ENCODE peak calls at places on chromosomes 5 and 9, in five cellular contexts. One of them, this sample, is unnamed. For H3K4me1, the result is how much of the 10 kb centered on the place peaks cover.

GRCh38 chr5:154145268-154145667 is 45.3 kb upstream of the GALNT10 start:
- DNase-seq in IMR-90: no peak
- DNase-seq in thoracic aorta: no peak
- DNase-seq in ovary: no peak
- DNase-seq in HepG2: no peak
- DNase-seq in this sample: no peak

GRCh38 chr5:122120493-122120892 is 8.9 kb upstream of the ZNF474 start:
- DNase-seq in thoracic aorta: no peak
- DNase-seq in HepG2: no peak
- DNase-seq in ovary: no peak
- DNase-seq in IMR-90: no peak
- DNase-seq in this sample: no peak

GRCh38 chr9:97307091-97307490 is 368 bp upstream of the CCDC180 start:
- DNase-seq in IMR-90: peak
- DNase-seq in thoracic aorta: peak
- DNase-seq in HepG2: no peak
- DNase-seq in ovary: peak
- DNase-seq in this sample: no peak

GRCh38 chr5:80141147-80141671 is 106.1 kb downstream of the THBS4 start:
- DNase-seq in HepG2: no peak
- DNase-seq in ovary: peak
- DNase-seq in IMR-90: peak
- DNase-seq in thoracic aorta: peak
- DNase-seq in this sample: no peak

GRCh38 chr9:110255064-110255416 is 1.3 kb downstream of the TXN start:
- DNase-seq in thoracic aorta: no peak
- DNase-seq in HepG2: no peak
- DNase-seq in ovary: peak
- DNase-seq in IMR-90: no peak
- DNase-seq in this sample: no peak

GRCh38 chr9:72701510-72701909 is 180.1 kb downstream of the TMC1 start:
- DNase-seq in IMR-90: no peak
- DNase-seq in ovary: no peak
- DNase-seq in HepG2: no peak
- DNase-seq in thoracic aorta: no peak
- DNase-seq in this sample: no peak

GRCh38 chr9:136182850-136183422 is 22.0 kb downstream of the LHX3 start:
- DNase-seq in IMR-90: no peak
- DNase-seq in HepG2: no peak
- DNase-seq in ovary: no peak
- DNase-seq in thoracic aorta: no peak
- DNase-seq in this sample: no peak

GRCh38 chr9:33506626-33507370 is 17.3 kb upstream of the ANKRD18B start:
- DNase-seq in thoracic aorta: no peak
- DNase-seq in HepG2: peak
- DNase-seq in ovary: no peak
- DNase-seq in IMR-90: peak
- DNase-seq in this sample: no peak

GRCh38 chr9:136572003-136572595 is 26.3 kb upstream of the NOTCH1 start:
- DNase-seq in IMR-90: peak
- DNase-seq in thoracic aorta: no peak
- DNase-seq in ovary: no peak
- DNase-seq in HepG2: peak
- DNase-seq in this sample: no peak

GRCh38 chr9:35618854-35619799 is 914 bp upstream of the CD72 start:
- DNase-seq in IMR-90: peak
- DNase-seq in ovary: no peak
- DNase-seq in thoracic aorta: no peak
- DNase-seq in HepG2: no peak
- DNase-seq in this sample: no peak

GRCh38 chr5:180690562-180690961 is 41.2 kb upstream of the FLT4 start:
- DNase-seq in ovary: no peak
- DNase-seq in HepG2: no peak
- DNase-seq in thoracic aorta: no peak
- DNase-seq in IMR-90: no peak
- DNase-seq in this sample: no peak

GRCh38 chr9:16119861-16120641 is 567.2 kb downstream of the CCDC171 start:
- DNase-seq in thoracic aorta: no peak
- DNase-seq in HepG2: no peak
- DNase-seq in ovary: no peak
- DNase-seq in IMR-90: peak
- DNase-seq in this sample: no peak

GRCh38 chr9:120956862-120957261 is 30.3 kb upstream of the TRAF1 start:
- DNase-seq in ovary: no peak
- DNase-seq in thoracic aorta: no peak
- DNase-seq in IMR-90: no peak
- DNase-seq in HepG2: no peak
- DNase-seq in this sample: no peak

DNA sequence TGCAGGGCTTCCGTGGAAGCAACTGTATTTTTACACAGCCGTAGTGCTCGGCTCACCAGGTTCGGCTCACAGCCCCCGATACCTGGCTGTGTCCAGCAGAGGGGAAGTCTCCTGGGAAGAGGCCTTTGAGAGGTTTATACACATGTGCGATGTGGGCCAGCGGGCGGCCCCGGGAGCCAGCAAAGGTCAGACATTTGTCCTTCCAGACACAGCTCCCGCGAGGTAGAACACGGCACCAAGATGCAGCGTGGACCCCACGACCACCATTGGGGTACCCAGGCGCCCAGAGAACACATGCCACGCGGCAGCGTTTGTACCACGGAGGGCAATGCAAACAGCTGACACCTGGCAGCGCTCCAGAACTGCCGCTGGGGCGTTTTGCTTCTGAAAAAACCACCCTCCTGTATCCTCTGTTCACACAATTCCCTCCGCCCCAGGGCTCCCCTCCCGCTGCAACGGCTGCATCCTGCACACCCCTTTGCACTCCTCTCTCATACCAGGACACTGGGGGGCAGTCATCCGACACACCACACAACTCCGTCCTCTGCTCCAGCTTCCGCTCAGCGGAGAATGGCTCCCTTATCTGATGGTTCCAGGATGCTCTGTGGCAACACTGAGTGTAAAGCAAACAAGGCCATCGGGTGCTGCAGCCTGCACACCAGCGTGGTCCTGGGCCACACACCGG is 235.3 kb downstream of the SYK start:
- DNase-seq in HepG2: peak
- DNase-seq in ovary: peak
- DNase-seq in IMR-90: peak
- DNase-seq in thoracic aorta: peak
- DNase-seq in this sample: peak
- H3K4me3 ChIP-seq in HepG2: peak
- H3K4me3 ChIP-seq in ovary: no peak
- H3K4me3 ChIP-seq in IMR-90: no peak
- H3K4me3 ChIP-seq in thoracic aorta: peak
- H3K4me3 ChIP-seq in this sample: no peak

GRCh38 chr5:127839496-127840197 is 136.5 kb downstream of the CCDC192 start:
- DNase-seq in IMR-90: no peak
- DNase-seq in thoracic aorta: no peak
- DNase-seq in ovary: no peak
- DNase-seq in HepG2: no peak
- DNase-seq in this sample: no peak
- H3K4me1 ChIP-seq in IMR-90: under half
- H3K4me1 ChIP-seq in thoracic aorta: under half
- H3K4me1 ChIP-seq in ovary: under half
- H3K4me1 ChIP-seq in HepG2: under half
- H3K4me1 ChIP-seq in this sample: under half

DNA sequence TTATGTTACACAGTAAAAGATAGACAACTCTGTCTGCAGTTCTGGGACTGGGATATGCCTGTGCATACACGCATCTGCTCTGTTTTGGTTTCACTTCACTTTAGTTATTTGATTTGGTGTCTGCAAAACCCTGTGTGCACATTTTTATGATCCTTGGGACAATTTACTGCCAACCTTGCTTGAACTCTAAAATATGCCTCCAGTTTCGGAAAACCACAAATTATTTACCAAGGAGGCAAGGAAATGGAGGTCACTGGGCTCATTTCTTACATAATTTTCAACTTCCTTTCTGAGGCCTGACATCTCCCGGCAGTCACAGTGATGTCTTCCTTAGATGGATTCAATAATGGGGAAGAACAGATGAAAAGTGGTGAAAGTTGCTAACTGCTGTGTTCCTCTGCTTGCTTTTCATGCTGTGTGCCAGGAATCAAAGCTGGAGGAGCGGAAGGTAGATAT is 61.2 kb upstream of the TAF11L2 start:
- DNase-seq in thoracic aorta: no peak
- DNase-seq in ovary: no peak
- DNase-seq in HepG2: no peak
- DNase-seq in IMR-90: no peak
- DNase-seq in this sample: no peak
- H3K4me3 ChIP-seq in thoracic aorta: peak
- H3K4me3 ChIP-seq in ovary: no peak
- H3K4me3 ChIP-seq in HepG2: no peak
- H3K4me3 ChIP-seq in IMR-90: peak
- H3K4me3 ChIP-seq in this sample: no peak

GRCh38 chr9:128098936-128099931 is 28.3 kb downstream of the PTGES2 start:
- DNase-seq in thoracic aorta: no peak
- DNase-seq in IMR-90: no peak
- DNase-seq in HepG2: no peak
- DNase-seq in ovary: no peak
- DNase-seq in this sample: peak
- H3K4me1 ChIP-seq in thoracic aorta: under half
- H3K4me1 ChIP-seq in IMR-90: under half
- H3K4me1 ChIP-seq in HepG2: half or more
- H3K4me1 ChIP-seq in ovary: half or more
- H3K4me1 ChIP-seq in this sample: under half

GRCh38 chr9:135075234-135076142 is 12.0 kb upstream of the OLFM1 start:
- DNase-seq in thoracic aorta: no peak
- DNase-seq in HepG2: no peak
- DNase-seq in IMR-90: no peak
- DNase-seq in ovary: peak
- DNase-seq in this sample: no peak

GRCh38 chr9:135077497-135078200 is 9.8 kb upstream of the OLFM1 start:
- DNase-seq in ovary: no peak
- DNase-seq in IMR-90: no peak
- DNase-seq in thoracic aorta: no peak
- DNase-seq in HepG2: no peak
- DNase-seq in this sample: no peak

GRCh38 chr9:135074354-135075233 is 12.9 kb upstream of the OLFM1 start:
- DNase-seq in thoracic aorta: no peak
- DNase-seq in HepG2: no peak
- DNase-seq in ovary: no peak
- DNase-seq in IMR-90: no peak
- DNase-seq in this sample: no peak

GRCh38 chr9:135076876-135077430 is 10.5 kb upstream of the OLFM1 start:
- DNase-seq in HepG2: no peak
- DNase-seq in IMR-90: no peak
- DNase-seq in ovary: no peak
- DNase-seq in thoracic aorta: no peak
- DNase-seq in this sample: no peak

DNA sequence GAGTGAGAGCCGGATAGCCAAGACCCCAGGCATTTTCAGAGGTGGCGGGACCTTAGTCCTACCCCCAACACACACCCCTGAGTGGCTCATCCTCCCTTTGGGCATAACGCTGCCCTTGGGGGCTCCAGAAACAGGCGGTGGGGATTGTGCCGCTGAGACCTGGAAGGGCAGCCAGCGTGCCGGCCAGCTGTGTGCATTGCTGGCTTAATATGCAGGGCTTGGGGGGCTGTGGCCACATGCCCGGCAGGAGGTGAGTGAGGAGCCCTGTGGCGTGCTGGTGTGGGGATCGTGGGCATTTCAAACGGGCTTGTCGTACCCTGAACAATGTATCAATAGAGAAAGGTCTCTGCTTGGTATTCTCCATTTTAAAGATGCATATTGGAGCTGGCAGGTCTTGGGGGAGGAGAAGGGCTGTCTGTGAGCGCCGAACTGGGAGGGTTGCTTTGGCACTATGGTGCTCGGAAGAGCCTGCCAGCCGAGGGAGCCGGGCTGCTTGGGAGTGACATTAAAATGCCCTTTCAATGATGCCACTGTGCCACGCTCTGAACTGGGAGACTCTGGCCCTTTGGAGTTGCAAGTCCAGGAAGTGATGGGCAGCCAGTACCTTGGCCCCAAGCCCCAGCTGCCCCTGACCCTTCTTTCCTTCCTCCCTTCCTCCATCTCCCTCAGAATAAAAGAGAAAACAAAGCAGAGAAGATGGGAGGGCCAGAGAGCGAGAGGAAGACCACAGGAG is 11.2 kb upstream of the OLFM1 start:
- DNase-seq in IMR-90: no peak
- DNase-seq in HepG2: no peak
- DNase-seq in thoracic aorta: no peak
- DNase-seq in ovary: no peak
- DNase-seq in this sample: no peak
- H3K4me3 ChIP-seq in IMR-90: no peak
- H3K4me3 ChIP-seq in HepG2: no peak
- H3K4me3 ChIP-seq in thoracic aorta: peak
- H3K4me3 ChIP-seq in ovary: peak
- H3K4me3 ChIP-seq in this sample: no peak

GRCh38 chr5:124906339-124907097 is 160.1 kb upstream of the ZNF608 start:
- DNase-seq in thoracic aorta: no peak
- DNase-seq in ovary: peak
- DNase-seq in IMR-90: peak
- DNase-seq in HepG2: peak
- DNase-seq in this sample: no peak
- H3K4me1 ChIP-seq in thoracic aorta: under half
- H3K4me1 ChIP-seq in ovary: under half
- H3K4me1 ChIP-seq in IMR-90: under half
- H3K4me1 ChIP-seq in HepG2: under half
- H3K4me1 ChIP-seq in this sample: under half

GRCh38 chr5:100903036-100903887 is at the start of gene ST8SIA4:
- DNase-seq in ovary: no peak
- DNase-seq in thoracic aorta: no peak
- DNase-seq in HepG2: no peak
- DNase-seq in IMR-90: peak
- DNase-seq in this sample: peak

GRCh38 chr5:100900796-100901731 is 2.0 kb downstream of the ST8SIA4 start:
- DNase-seq in ovary: no peak
- DNase-seq in HepG2: no peak
- DNase-seq in IMR-90: peak
- DNase-seq in thoracic aorta: no peak
- DNase-seq in this sample: peak

GRCh38 chr5:100902406-100903035 is 561 bp downstream of the ST8SIA4 start:
- DNase-seq in IMR-90: no peak
- DNase-seq in HepG2: no peak
- DNase-seq in thoracic aorta: no peak
- DNase-seq in ovary: no peak
- DNase-seq in this sample: no peak

GRCh38 chr5:100900142-100900795 is 2.8 kb downstream of the ST8SIA4 start:
- DNase-seq in IMR-90: no peak
- DNase-seq in HepG2: no peak
- DNase-seq in ovary: no peak
- DNase-seq in thoracic aorta: no peak
- DNase-seq in this sample: peak

DNA sequence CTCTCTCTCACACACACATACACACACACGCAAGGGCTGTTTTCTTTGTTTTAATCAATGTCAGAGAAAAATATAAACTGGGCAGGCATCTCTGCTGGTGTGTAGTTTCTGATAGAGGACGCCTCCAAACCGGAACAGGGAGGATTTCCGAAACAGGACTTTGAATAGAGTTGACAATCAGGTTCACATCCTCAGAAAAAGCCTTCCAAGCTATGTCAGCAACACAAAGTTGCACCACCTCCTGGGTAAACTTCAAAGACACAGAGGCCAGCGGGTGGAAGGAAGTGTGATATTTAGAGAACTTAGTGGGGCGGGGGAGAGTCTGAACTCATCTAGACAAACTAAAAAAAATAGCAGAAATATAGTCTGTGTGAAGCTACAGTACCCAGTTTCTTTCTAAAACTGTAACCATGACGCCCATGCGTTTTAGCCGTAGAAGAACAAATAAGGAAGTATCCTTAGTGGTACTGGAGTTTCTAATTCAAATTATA is 1.2 kb downstream of the ST8SIA4 start:
- DNase-seq in HepG2: no peak
- DNase-seq in IMR-90: no peak
- DNase-seq in ovary: no peak
- DNase-seq in thoracic aorta: no peak
- DNase-seq in this sample: peak
- H3K4me3 ChIP-seq in HepG2: no peak
- H3K4me3 ChIP-seq in IMR-90: no peak
- H3K4me3 ChIP-seq in ovary: peak
- H3K4me3 ChIP-seq in thoracic aorta: peak
- H3K4me3 ChIP-seq in this sample: peak

This sample was measured in CD4-positive, CD25-positive, alpha-beta regulatory T cell.